ENCODE peak calls at places on chromosomes 16 and 17, in nine cellular contexts. One of them, this sample, is unnamed.

GRCh38 chr17:1643999-1644492 is 1.5 kb downstream of the SCARF1 start:
- DNase-seq in heart right ventricle: no peak
- DNase-seq in fibroblast of pulmonary artery: no peak
- DNase-seq in cardiac fibroblast: no peak
- DNase-seq in body of pancreas: no peak
- DNase-seq in choroid plexus epithelial cell: no peak
- DNase-seq in GM23338: no peak
- DNase-seq in transverse colon: no peak
- DNase-seq in heart left ventricle: no peak
- DNase-seq in this sample: peak; percentile 23

GRCh38 chr16:27313422-27314160 is at the start of gene IL4R:
- DNase-seq in GM23338: peak; percentile 68
- DNase-seq in fibroblast of pulmonary artery: peak; percentile 93
- DNase-seq in heart left ventricle: peak; percentile 82
- DNase-seq in heart right ventricle: peak; percentile 74
- DNase-seq in cardiac fibroblast: peak; percentile 93
- DNase-seq in body of pancreas: peak; percentile 74
- DNase-seq in choroid plexus epithelial cell: peak; percentile 88
- DNase-seq in transverse colon: peak; percentile 81
- DNase-seq in this sample: peak; percentile 87

GRCh38 chr16:705748-706188 is at the start of gene FBXL16:
- DNase-seq in GM23338: peak; percentile 70
- DNase-seq in choroid plexus epithelial cell: no peak
- DNase-seq in heart right ventricle: no peak
- DNase-seq in cardiac fibroblast: no peak
- DNase-seq in body of pancreas: no peak
- DNase-seq in fibroblast of pulmonary artery: no peak
- DNase-seq in heart left ventricle: no peak
- DNase-seq in transverse colon: no peak
- DNase-seq in this sample: peak; percentile 63

GRCh38 chr16:56830669-56831068 is 34.3 kb upstream of the SLC12A3 start:
- DNase-seq in cardiac fibroblast: peak; percentile 27
- DNase-seq in transverse colon: no peak
- DNase-seq in fibroblast of pulmonary artery: no peak
- DNase-seq in GM23338: no peak
- DNase-seq in heart right ventricle: no peak
- DNase-seq in choroid plexus epithelial cell: no peak
- DNase-seq in body of pancreas: no peak
- DNase-seq in heart left ventricle: no peak
- DNase-seq in this sample: no peak

GRCh38 chr16:66616592-66616991 is 12.1 kb downstream of the CMTM3 start:
- DNase-seq in heart right ventricle: no peak
- DNase-seq in body of pancreas: no peak
- DNase-seq in heart left ventricle: no peak
- DNase-seq in transverse colon: no peak
- DNase-seq in cardiac fibroblast: peak; percentile 35
- DNase-seq in choroid plexus epithelial cell: peak; percentile 69
- DNase-seq in GM23338: no peak
- DNase-seq in fibroblast of pulmonary artery: no peak
- DNase-seq in this sample: no peak

GRCh38 chr17:53655591-53655990 is 167.1 kb upstream of the KIF2B start:
- DNase-seq in heart right ventricle: no peak
- DNase-seq in cardiac fibroblast: no peak
- DNase-seq in body of pancreas: no peak
- DNase-seq in heart left ventricle: no peak
- DNase-seq in transverse colon: no peak
- DNase-seq in GM23338: no peak
- DNase-seq in fibroblast of pulmonary artery: no peak
- DNase-seq in choroid plexus epithelial cell: no peak
- DNase-seq in this sample: peak; percentile 15

GRCh38 chr17:56109811-56110210 is 43.5 kb upstream of the ANKFN1 start:
- DNase-seq in heart right ventricle: no peak
- DNase-seq in fibroblast of pulmonary artery: no peak
- DNase-seq in choroid plexus epithelial cell: no peak
- DNase-seq in heart left ventricle: no peak
- DNase-seq in body of pancreas: no peak
- DNase-seq in transverse colon: no peak
- DNase-seq in GM23338: no peak
- DNase-seq in cardiac fibroblast: no peak
- DNase-seq in this sample: no peak

GRCh38 chr16:82653550-82654511 is 27.1 kb downstream of the CDH13 start:
- DNase-seq in fibroblast of pulmonary artery: peak; percentile 91
- DNase-seq in choroid plexus epithelial cell: peak; percentile 96
- DNase-seq in cardiac fibroblast: peak; percentile 88
- DNase-seq in GM23338: peak; percentile 7
- DNase-seq in heart left ventricle: no peak
- DNase-seq in transverse colon: no peak
- DNase-seq in body of pancreas: no peak
- DNase-seq in heart right ventricle: no peak
- DNase-seq in this sample: peak; percentile 82

GRCh38 chr16:63787014-63787413 is 1334.8 kb downstream of the CDH11 start:
- DNase-seq in GM23338: peak; percentile 7
- DNase-seq in cardiac fibroblast: no peak
- DNase-seq in heart right ventricle: no peak
- DNase-seq in fibroblast of pulmonary artery: peak; percentile 1
- DNase-seq in body of pancreas: no peak
- DNase-seq in transverse colon: no peak
- DNase-seq in heart left ventricle: no peak
- DNase-seq in choroid plexus epithelial cell: peak; percentile 6
- DNase-seq in this sample: no peak

GRCh38 chr17:18933102-18934058 is 18.6 kb upstream of the SLC5A10 start:
- DNase-seq in heart right ventricle: no peak
- DNase-seq in choroid plexus epithelial cell: no peak
- DNase-seq in cardiac fibroblast: no peak
- DNase-seq in fibroblast of pulmonary artery: no peak
- DNase-seq in GM23338: no peak
- DNase-seq in heart left ventricle: no peak
- DNase-seq in transverse colon: no peak
- DNase-seq in body of pancreas: no peak
- DNase-seq in this sample: no peak

GRCh38 chr16:53131363-53132071 is 76.7 kb downstream of the CHD9 start:
- DNase-seq in choroid plexus epithelial cell: peak; percentile 40
- DNase-seq in transverse colon: peak; percentile 71
- DNase-seq in heart left ventricle: peak; percentile 56
- DNase-seq in body of pancreas: peak; percentile 72
- DNase-seq in GM23338: peak; percentile 53
- DNase-seq in heart right ventricle: peak; percentile 65
- DNase-seq in fibroblast of pulmonary artery: peak; percentile 40
- DNase-seq in cardiac fibroblast: peak; percentile 39
- DNase-seq in this sample: peak; percentile 48

GRCh38 chr16:4737545-4737944 is 3.2 kb downstream of the DNAAF8 start:
- DNase-seq in GM23338: no peak
- DNase-seq in cardiac fibroblast: no peak
- DNase-seq in heart left ventricle: no peak
- DNase-seq in transverse colon: no peak
- DNase-seq in body of pancreas: no peak
- DNase-seq in heart right ventricle: no peak
- DNase-seq in choroid plexus epithelial cell: no peak
- DNase-seq in fibroblast of pulmonary artery: no peak
- DNase-seq in this sample: no peak

DNA sequence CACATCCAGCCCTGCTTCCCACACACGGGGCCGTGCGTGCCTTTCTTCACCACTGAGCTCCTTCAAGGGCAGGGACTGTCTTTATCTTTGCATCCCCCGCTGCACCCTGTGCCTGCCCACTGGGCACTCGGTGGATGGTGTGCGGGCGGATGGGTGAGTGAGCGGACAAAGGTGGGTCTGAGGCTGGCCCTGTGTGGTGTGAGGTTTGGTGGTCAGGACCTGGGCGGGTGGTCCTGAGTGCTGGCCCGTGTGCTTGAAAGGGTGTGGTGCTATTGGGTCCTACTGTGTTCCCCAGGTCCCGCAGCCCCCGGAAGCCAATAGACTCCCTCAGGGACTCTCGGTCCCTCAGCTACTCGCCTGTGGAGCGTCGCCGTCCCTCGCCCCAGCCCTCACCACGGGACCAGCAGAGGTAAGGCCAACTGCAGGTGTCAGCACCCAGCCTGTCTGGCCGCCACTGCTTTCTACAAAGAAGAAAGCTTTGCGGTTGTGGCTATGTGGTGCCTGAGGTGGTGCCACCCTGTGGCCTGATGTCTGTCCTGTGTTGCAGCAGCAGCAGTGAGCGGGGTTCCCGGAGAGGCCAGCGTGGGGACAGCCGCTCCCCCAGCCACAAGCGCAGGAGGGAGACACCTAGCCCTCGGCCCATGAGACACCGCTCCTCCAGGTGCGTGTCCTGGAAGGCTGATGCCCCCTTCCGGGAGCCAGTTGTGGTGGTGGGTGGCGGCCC is 6.9 kb downstream of the ELOB start:
- DNase-seq in heart left ventricle: no peak
- DNase-seq in heart right ventricle: no peak
- DNase-seq in fibroblast of pulmonary artery: no peak
- DNase-seq in body of pancreas: no peak
- DNase-seq in cardiac fibroblast: no peak
- DNase-seq in transverse colon: no peak
- DNase-seq in GM23338: no peak
- DNase-seq in choroid plexus epithelial cell: no peak
- DNase-seq in this sample: no peak
- TF ChIP-seq CTCF in heart left ventricle: no peak
- TF ChIP-seq CTCF in heart right ventricle: no peak
- TF ChIP-seq CTCF in fibroblast of pulmonary artery: no peak
- TF ChIP-seq CTCF in body of pancreas: no peak
- TF ChIP-seq CTCF in cardiac fibroblast: no peak
- TF ChIP-seq CTCF in transverse colon: no peak
- TF ChIP-seq CTCF in GM23338: peak; percentile 18
- TF ChIP-seq CTCF in choroid plexus epithelial cell: no peak
- TF ChIP-seq CTCF in this sample: no peak

GRCh38 chr16:28925386-28926228 is 569 bp upstream of the RABEP2 start:
- DNase-seq in heart left ventricle: peak; percentile 87
- DNase-seq in GM23338: peak; percentile 83
- DNase-seq in heart right ventricle: peak; percentile 85
- DNase-seq in transverse colon: peak; percentile 76
- DNase-seq in cardiac fibroblast: peak; percentile 84
- DNase-seq in choroid plexus epithelial cell: peak; percentile 69
- DNase-seq in fibroblast of pulmonary artery: peak; percentile 69
- DNase-seq in body of pancreas: peak; percentile 69
- DNase-seq in this sample: peak; percentile 75

GRCh38 chr16:28923231-28923587 is 1.8 kb downstream of the RABEP2 start:
- DNase-seq in body of pancreas: no peak
- DNase-seq in choroid plexus epithelial cell: no peak
- DNase-seq in cardiac fibroblast: no peak
- DNase-seq in fibroblast of pulmonary artery: no peak
- DNase-seq in transverse colon: no peak
- DNase-seq in heart left ventricle: no peak
- DNase-seq in heart right ventricle: no peak
- DNase-seq in GM23338: no peak
- DNase-seq in this sample: no peak

GRCh38 chr16:28923652-28924398 is 1.2 kb downstream of the RABEP2 start:
- DNase-seq in transverse colon: peak; percentile 69
- DNase-seq in choroid plexus epithelial cell: no peak
- DNase-seq in heart right ventricle: no peak
- DNase-seq in body of pancreas: peak; percentile 27
- DNase-seq in heart left ventricle: no peak
- DNase-seq in GM23338: peak; percentile 53
- DNase-seq in cardiac fibroblast: no peak
- DNase-seq in fibroblast of pulmonary artery: no peak
- DNase-seq in this sample: no peak

GRCh38 chr16:28924762-28925385 is at the start of gene RABEP2:
- DNase-seq in cardiac fibroblast: peak; percentile 91
- DNase-seq in heart left ventricle: peak; percentile 93
- DNase-seq in body of pancreas: peak; percentile 99
- DNase-seq in heart right ventricle: peak; percentile 97
- DNase-seq in fibroblast of pulmonary artery: peak; percentile 87
- DNase-seq in GM23338: peak; percentile 99
- DNase-seq in transverse colon: peak; percentile 99
- DNase-seq in choroid plexus epithelial cell: peak; percentile 89
- DNase-seq in this sample: peak; percentile 95

DNA sequence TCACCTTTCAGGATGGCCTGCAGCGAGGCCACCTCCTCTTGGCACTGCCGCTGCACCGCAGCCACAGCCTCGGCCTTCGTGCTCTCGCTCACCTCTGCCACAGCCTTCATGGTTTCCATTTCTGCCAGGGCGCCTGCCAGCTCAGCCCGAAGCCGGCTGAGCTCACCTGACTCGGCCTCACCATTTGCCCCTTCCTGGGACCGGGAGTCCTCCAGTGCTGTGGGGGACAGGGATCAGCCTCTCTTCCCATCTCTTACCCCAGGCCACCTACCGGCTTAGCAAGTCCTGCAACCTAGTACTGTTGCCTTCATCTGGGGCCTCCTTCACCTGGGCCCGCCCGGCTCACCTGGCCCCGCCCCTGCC is 658 bp downstream of the RABEP2 start:
- DNase-seq in cardiac fibroblast: no peak
- DNase-seq in GM23338: no peak
- DNase-seq in heart left ventricle: no peak
- DNase-seq in choroid plexus epithelial cell: no peak
- DNase-seq in heart right ventricle: no peak
- DNase-seq in transverse colon: peak; percentile 47
- DNase-seq in fibroblast of pulmonary artery: no peak
- DNase-seq in body of pancreas: no peak
- DNase-seq in this sample: no peak
- TF ChIP-seq CTCF in cardiac fibroblast: no peak
- TF ChIP-seq CTCF in GM23338: peak; percentile 27
- TF ChIP-seq CTCF in heart left ventricle: no peak
- TF ChIP-seq CTCF in choroid plexus epithelial cell: no peak
- TF ChIP-seq CTCF in heart right ventricle: no peak
- TF ChIP-seq CTCF in transverse colon: peak; percentile 19
- TF ChIP-seq CTCF in fibroblast of pulmonary artery: no peak
- TF ChIP-seq CTCF in body of pancreas: peak; percentile 20
- TF ChIP-seq CTCF in this sample: no peak

DNA sequence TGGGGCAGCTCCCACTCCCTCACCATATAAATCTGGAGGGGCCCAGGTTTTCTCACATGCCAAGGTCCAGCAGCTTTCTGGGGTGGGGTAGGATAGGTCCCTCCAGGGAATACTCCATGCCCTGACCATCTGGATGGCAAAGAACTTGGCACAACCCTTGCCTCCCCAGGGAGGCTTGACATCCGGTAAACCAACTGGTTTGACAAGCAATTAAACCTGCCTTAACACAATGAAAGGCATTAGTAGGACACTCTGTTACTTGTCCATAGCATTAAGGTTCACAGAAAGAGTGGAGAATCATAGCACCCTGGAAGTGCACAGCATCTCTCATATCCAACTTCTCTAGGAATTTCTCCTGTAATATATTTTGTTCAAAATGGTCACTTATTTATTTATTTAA is 63.9 kb upstream of the MAF start:
- DNase-seq in transverse colon: no peak
- DNase-seq in choroid plexus epithelial cell: no peak
- DNase-seq in heart left ventricle: no peak
- DNase-seq in cardiac fibroblast: no peak
- DNase-seq in fibroblast of pulmonary artery: no peak
- DNase-seq in heart right ventricle: no peak
- DNase-seq in GM23338: no peak
- DNase-seq in body of pancreas: no peak
- DNase-seq in this sample: no peak
- TF ChIP-seq CTCF in transverse colon: no peak
- TF ChIP-seq CTCF in choroid plexus epithelial cell: no peak
- TF ChIP-seq CTCF in heart left ventricle: no peak
- TF ChIP-seq CTCF in cardiac fibroblast: no peak
- TF ChIP-seq CTCF in fibroblast of pulmonary artery: no peak
- TF ChIP-seq CTCF in heart right ventricle: no peak
- TF ChIP-seq CTCF in GM23338: no peak
- TF ChIP-seq CTCF in body of pancreas: no peak
- TF ChIP-seq CTCF in this sample: no peak

DNA sequence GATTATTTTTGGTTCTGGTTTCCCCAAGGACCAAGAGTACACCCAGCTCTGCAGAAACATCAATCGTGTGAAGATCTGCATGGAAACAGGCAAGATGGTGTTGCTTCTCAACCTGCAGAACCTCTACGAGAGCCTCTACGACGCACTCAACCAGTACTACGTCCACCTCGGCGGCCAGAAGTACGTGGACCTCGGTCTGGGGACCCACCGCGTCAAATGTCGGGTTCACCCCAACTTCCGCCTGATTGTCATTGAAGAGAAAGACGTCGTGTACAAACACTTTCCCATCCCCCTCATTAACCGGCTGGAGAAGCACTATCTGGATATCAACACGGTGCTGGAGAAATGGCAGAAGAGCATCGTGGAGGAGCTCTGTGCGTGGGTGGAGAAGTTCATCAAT is 67.4 kb upstream of the ENDOV start:
- DNase-seq in fibroblast of pulmonary artery: no peak
- DNase-seq in transverse colon: no peak
- DNase-seq in cardiac fibroblast: no peak
- DNase-seq in heart left ventricle: no peak
- DNase-seq in choroid plexus epithelial cell: no peak
- DNase-seq in body of pancreas: no peak
- DNase-seq in GM23338: no peak
- DNase-seq in heart right ventricle: no peak
- DNase-seq in this sample: no peak
- TF ChIP-seq CTCF in fibroblast of pulmonary artery: no peak
- TF ChIP-seq CTCF in transverse colon: no peak
- TF ChIP-seq CTCF in cardiac fibroblast: no peak
- TF ChIP-seq CTCF in heart left ventricle: no peak
- TF ChIP-seq CTCF in choroid plexus epithelial cell: no peak
- TF ChIP-seq CTCF in body of pancreas: no peak
- TF ChIP-seq CTCF in GM23338: no peak
- TF ChIP-seq CTCF in heart right ventricle: no peak
- TF ChIP-seq CTCF in this sample: no peak

This sample was measured in foreskin fibroblast.